ENCODE peak calls at places on chromosomes 5 and 9, in six cellular contexts. H, V, P, Y, E and X are unnamed samples.

GRCh38 chr5:97044057-97044456 is 98.4 kb downstream of the LIX1 start:
- DNase-seq in E (peak; percentile 41), P (peak; percentile 39), Y (no peak), H (no peak), V (no peak), X (no peak)

GRCh38 chr9:108889649-108890067 is 27.6 kb downstream of the ACTL7A start:
- DNase-seq in Y (no peak), E (peak; percentile 78), P (no peak), V (no peak), H (no peak), X (no peak)

GRCh38 chr9:38159599-38159998 is 90.6 kb upstream of the SHB start:
- DNase-seq in H (no peak), Y (no peak), P (no peak), V (no peak), E (no peak), X (no peak)

GRCh38 chr9:9924369-9924768 is 688.4 kb downstream of the PTPRD start:
- DNase-seq in E (peak; percentile 5), V (no peak), H (no peak), Y (no peak), P (no peak), X (no peak)

GRCh38 chr5:111626473-111627166 is 114.3 kb upstream of the STARD4 start:
- DNase-seq in Y (no peak), E (no peak), P (no peak), V (no peak), H (no peak), X (no peak)

GRCh38 chr5:3049261-3049660 is 297.8 kb upstream of the IRX2 start:
- DNase-seq in P (no peak), H (no peak), Y (no peak), V (no peak), E (no peak), X (no peak)

GRCh38 chr5:77138981-77139380 is 51.9 kb upstream of the ZBED3 start:
- DNase-seq in Y (no peak), P (no peak), H (no peak), E (peak; percentile 97), V (no peak), X (no peak)

GRCh38 chr5:171310816-171311697 is 2.0 kb downstream of the TLX3 start:
- DNase-seq in E (peak; percentile 47), H (peak; percentile 61), V (peak; percentile 64), P (no peak), Y (no peak), X (no peak)

GRCh38 chr5:78360674-78361225 is 333 bp downstream of the SCAMP1 start:
- DNase-seq in P (peak; percentile 69), Y (peak; percentile 66), E (no peak), V (peak; percentile 78), H (peak; percentile 84), X (peak; percentile 71)

GRCh38 chr5:95863383-95863757 is 40.8 kb upstream of the GLRX start:
- DNase-seq in E (peak; percentile 82), Y (no peak), H (no peak), P (no peak), V (peak; percentile 92), X (no peak)

GRCh38 chr5:83172655-83173054 is 95.3 kb downstream of the XRCC4 start:
- DNase-seq in P (no peak), V (no peak), Y (no peak), H (no peak), E (no peak), X (no peak)

GRCh38 chr9:35029852-35030251 is 40.3 kb downstream of the DNAJB5 start:
- DNase-seq in H (no peak), V (no peak), P (no peak), E (peak; percentile 39), Y (no peak), X (no peak)

GRCh38 chr9:33794560-33794959 is 801 bp upstream of the PRSS3 start:
- DNase-seq in H (no peak), V (no peak), Y (no peak), P (peak; percentile 13), E (no peak), X (peak; percentile 66)

GRCh38 chr5:79581535-79581934 is 30.7 kb upstream of the TENT2 start:
- DNase-seq in E (no peak), H (no peak), Y (no peak), P (no peak), V (no peak), X (peak; percentile 17)

GRCh38 chr5:122586351-122586750 is 188.5 kb upstream of the SNX2 start:
- DNase-seq in P (no peak), E (peak; percentile 80), V (no peak), H (no peak), Y (no peak), X (no peak)

GRCh38 chr5:151684690-151685361 is 1.9 kb downstream of the SPARC start:
- DNase-seq in V (peak; percentile 84), Y (no peak), H (no peak), E (peak; percentile 98), P (peak; percentile 21), X (no peak)

GRCh38 chr9:133453651-133454050 is 6.1 kb upstream of the CACFD1 start:
- DNase-seq in H (no peak), P (no peak), Y (no peak), V (no peak), E (no peak), X (no peak)

GRCh38 chr5:116646611-116647289 is 72.1 kb upstream of the SEMA6A start:
- DNase-seq in V (no peak), H (no peak), Y (no peak), P (no peak), E (no peak), X (no peak)

GRCh38 chr5:127909078-127909477 is 174.5 kb upstream of the SLC12A2 start:
- DNase-seq in V (no peak), H (no peak), E (peak; percentile 83), P (peak; percentile 71), Y (no peak), X (peak; percentile 14)

GRCh38 chr5:160479926-160480325 is 58.3 kb downstream of the PTTG1 start:
- DNase-seq in V (no peak), P (no peak), E (peak; percentile 57), Y (no peak), H (no peak), X (no peak)

GRCh38 chr9:95771556-95772280 is 103.8 kb upstream of the ERCC6L2 start:
- DNase-seq in E (peak; percentile 79), Y (no peak), P (no peak), H (no peak), V (no peak), X (no peak)

GRCh38 chr9:95773061-95773433 is 102.4 kb upstream of the ERCC6L2 start:
- DNase-seq in Y (no peak), P (no peak), H (no peak), V (no peak), E (peak; percentile 54), X (no peak)

GRCh38 chr9:95770653-95771131 is 104.8 kb upstream of the ERCC6L2 start:
- DNase-seq in H (no peak), V (no peak), E (no peak), P (no peak), Y (no peak), X (no peak)

GRCh38 chr9:95769909-95770433 is 105.5 kb upstream of the ERCC6L2 start:
- DNase-seq in P (no peak), E (no peak), H (no peak), V (no peak), Y (no peak), X (no peak)

DNA sequence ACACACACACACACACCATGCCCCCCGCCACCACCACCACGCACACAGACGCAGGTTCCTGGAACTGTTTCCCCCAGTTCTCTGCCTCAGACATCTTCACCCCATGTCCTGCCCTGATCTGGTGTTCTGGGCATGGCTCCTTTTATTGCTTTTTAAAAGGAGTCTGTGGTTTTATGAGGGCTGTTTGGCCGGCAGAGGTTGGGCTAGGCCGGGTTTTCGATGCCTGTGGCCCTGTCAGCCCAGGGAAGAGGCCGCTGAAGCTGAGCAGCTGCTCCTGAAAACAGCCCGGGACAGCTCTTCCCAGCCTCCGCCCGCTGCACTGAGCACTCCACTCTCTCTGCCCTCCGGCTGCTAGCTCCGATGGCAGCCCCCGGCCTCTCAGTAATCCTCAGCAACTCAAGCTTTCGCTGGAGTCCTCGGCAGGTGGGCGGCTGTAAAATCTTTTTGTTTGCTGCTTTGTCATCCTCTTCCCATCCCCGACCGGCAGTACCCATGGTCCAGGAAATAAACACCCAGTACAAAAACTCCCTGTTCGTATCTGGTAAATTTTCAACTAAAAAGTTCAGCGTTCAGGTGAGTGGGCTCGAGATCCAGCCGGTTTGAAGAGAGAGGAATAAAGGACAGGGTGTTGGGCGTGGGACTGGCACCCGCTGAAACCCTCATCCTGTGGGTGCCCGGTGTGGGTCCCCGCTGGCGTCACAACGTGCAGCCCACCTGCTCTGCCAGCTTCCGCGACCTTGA is 103.0 kb upstream of the ERCC6L2 start:
- DNase-seq in H (no peak), V (peak; percentile 71), P (peak; percentile 15), E (peak; percentile 63), Y (no peak), X (peak; percentile 42)
- TF ChIP-seq CTCF in H (no peak), V (no peak), P (no peak), E (peak; percentile 27), Y (no peak), X (no peak)

DNA sequence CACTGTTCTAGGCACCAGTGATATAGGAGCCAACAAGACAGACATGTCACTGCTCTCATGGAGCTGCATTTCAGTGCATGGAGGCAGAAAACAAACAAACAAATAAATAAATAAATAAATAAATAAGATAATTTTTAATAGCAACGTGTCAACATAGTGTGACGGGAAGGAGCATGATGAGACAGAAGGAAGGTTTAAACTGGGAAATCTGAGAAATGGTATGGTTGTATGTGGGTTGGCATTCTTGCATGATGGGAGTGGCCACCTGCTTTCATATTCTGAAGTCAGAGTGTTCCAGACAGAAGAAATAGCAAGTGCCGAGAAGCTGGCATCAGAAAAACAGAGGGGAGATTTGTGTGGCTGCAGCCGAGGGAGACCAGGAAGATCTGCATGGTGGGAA is at the start of gene PCA3:
- DNase-seq in V (no peak), P (no peak), H (no peak), E (no peak), Y (no peak), X (no peak)
- TF ChIP-seq CTCF in V (no peak), P (no peak), H (no peak), E (no peak), Y (no peak), X (no peak)

DNA sequence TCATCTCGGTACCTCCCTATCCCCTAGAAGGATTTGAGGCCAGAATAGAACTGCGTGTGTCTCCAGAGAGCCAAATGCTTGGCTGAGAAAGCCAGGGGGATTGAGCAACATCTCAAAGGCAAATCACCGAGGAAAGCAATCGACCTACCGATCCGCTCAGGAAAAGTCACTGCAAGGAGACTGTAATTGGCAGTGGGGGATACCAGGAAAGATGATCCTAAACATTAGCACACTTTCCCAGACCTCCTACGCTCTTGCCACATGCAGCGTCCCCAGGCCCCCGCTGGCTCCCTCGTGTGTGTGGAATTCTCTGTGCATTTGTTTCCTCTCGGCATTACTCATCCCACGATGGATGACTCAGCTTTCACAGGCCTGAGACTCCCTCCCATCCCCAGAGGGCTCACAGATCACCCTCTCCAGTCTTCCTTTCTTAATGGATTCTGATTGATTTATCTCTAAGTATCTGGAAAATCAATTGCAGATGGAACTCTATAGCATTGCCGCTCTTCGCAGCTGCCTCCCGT is 82.2 kb upstream of the ICE1 start:
- DNase-seq in V (peak; percentile 88), P (no peak), E (peak; percentile 97), H (no peak), Y (no peak), X (no peak)
- TF ChIP-seq CTCF in V (peak; percentile 53), P (no peak), E (peak; percentile 78), H (peak; percentile 46), Y (no peak), X (no peak)

DNA sequence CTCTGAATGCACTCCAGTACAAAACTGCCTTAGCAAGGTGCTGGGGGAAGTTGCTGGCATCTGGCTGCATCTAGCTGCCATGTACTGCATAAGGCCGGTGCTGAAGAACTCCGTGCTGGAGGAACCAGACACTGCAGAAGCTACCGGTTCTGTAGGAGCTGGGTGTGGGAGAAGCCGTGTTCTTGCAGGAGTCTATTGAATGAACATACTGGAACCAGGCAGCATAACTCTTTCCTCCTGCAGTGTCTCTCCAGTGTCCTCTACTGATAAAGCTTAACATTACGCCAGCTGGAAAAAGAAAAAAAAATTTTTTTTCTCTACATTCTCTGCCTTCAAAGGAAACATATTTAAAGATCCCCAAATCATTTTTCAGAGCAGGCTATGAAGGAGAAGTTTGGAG is 38.5 kb downstream of the VPS13A start:
- DNase-seq in E (peak; percentile 74), Y (no peak), V (no peak), H (no peak), P (no peak), X (no peak)
- TF ChIP-seq CTCF in E (peak; percentile 57), Y (no peak), V (no peak), H (no peak), P (no peak), X (no peak)